ENCODE peak calls at places on chromosomes 13 and 19, in six cellular contexts. J is A673, Q is fibroblast of lung, C is GM23248, L is suprapubic skin, D is right cardiac atrium. S is an unnamed sample.

GRCh38 chr13:71218960-71219359 is 648.0 kb downstream of the DACH1 start:
- DNase-seq in Q (no peak), C (no peak), L (no peak), J (peak; percentile 3), D (no peak), S (no peak)

GRCh38 chr13:30809787-30810186 is 74.4 kb downstream of the ALOX5AP start:
- DNase-seq in Q (no peak), L (no peak), D (no peak), J (no peak), C (no peak), S (no peak)

GRCh38 chr19:49491804-49492572 is 4.2 kb upstream of the RPS11 start:
- DNase-seq in L (no peak), J (no peak), C (no peak), Q (no peak), D (no peak), S (no peak)

GRCh38 chr13:30734434-30734833 is 909 bp upstream of the ALOX5AP start:
- DNase-seq in D (no peak), J (no peak), Q (peak; percentile 87), C (peak; percentile 73), L (no peak), S (no peak)

GRCh38 chr13:105219636-105220035 is 1315.8 kb downstream of the EFNB2 start:
- DNase-seq in L (no peak), J (no peak), D (no peak), Q (peak; percentile 58), C (no peak), S (no peak)

GRCh38 chr19:55866521-55866920 is 30.2 kb downstream of the NLRP4 start:
- DNase-seq in L (no peak), D (no peak), J (no peak), C (no peak), Q (no peak), S (no peak)

GRCh38 chr19:1933245-1933644 is 7.7 kb upstream of the CSNK1G2 start:
- DNase-seq in C (no peak), D (no peak), Q (no peak), J (no peak), L (no peak), S (no peak)

GRCh38 chr19:44582581-44583265 is 30.6 kb upstream of the IGSF23 start:
- DNase-seq in D (peak; percentile 61), J (peak; percentile 66), C (peak; percentile 61), L (no peak), Q (no peak), S (no peak)

GRCh38 chr13:40102854-40103253 is 447.4 kb downstream of the COG6 start:
- DNase-seq in Q (peak; percentile 98), D (no peak), L (no peak), C (peak; percentile 96), J (no peak), S (no peak)

GRCh38 chr13:110409581-110409992 is 102.5 kb downstream of the COL4A2 start:
- DNase-seq in L (no peak), Q (peak; percentile 93), C (no peak), D (peak; percentile 77), J (peak; percentile 31), S (no peak)

GRCh38 chr13:89401209-89401810 is 1730.1 kb downstream of the SLITRK5 start:
- DNase-seq in J (peak; percentile 62), L (no peak), Q (peak; percentile 74), D (no peak), C (peak; percentile 78), S (no peak)

GRCh38 chr19:13047374-13047773 is 52.1 kb downstream of the NFIX start:
- DNase-seq in L (no peak), Q (no peak), C (no peak), D (no peak), J (no peak), S (no peak)

GRCh38 chr13:49996951-49997895 is at the start of gene TRIM13:
- DNase-seq in L (peak; percentile 94), Q (peak; percentile 88), J (peak; percentile 92), C (peak; percentile 96), D (peak; percentile 96), S (no peak)

GRCh38 chr19:47641891-47642485 is 33.1 kb downstream of the BICRA start:
- DNase-seq in Q (no peak), J (no peak), D (no peak), C (no peak), L (no peak), S (no peak)

GRCh38 chr19:35908977-35909683 is 1.0 kb upstream of the TYROBP start:
- DNase-seq in Q (no peak), J (no peak), L (peak; percentile 81), D (peak; percentile 90), C (no peak), S (no peak)

GRCh38 chr13:30832377-30832776 is 73.7 kb upstream of the MEDAG start:
- DNase-seq in D (no peak), C (no peak), Q (no peak), J (no peak), L (no peak), S (no peak)

GRCh38 chr19:33740811-33741396 is 55.8 kb upstream of the KCTD15 start:
- DNase-seq in Q (peak; percentile 27), D (no peak), L (no peak), J (peak; percentile 58), C (peak; percentile 47), S (no peak)

GRCh38 chr13:98214707-98215106 is 37.6 kb upstream of the RNF113B start:
- DNase-seq in D (no peak), Q (no peak), C (no peak), L (no peak), J (no peak), S (no peak)

GRCh38 chr13:98215508-98215907 is 38.4 kb upstream of the RNF113B start:
- DNase-seq in C (no peak), Q (no peak), J (no peak), D (no peak), L (no peak), S (no peak)

GRCh38 chr13:98217597-98217996 is 40.5 kb upstream of the RNF113B start:
- DNase-seq in L (no peak), C (no peak), J (no peak), Q (no peak), D (no peak), S (no peak)

GRCh38 chr13:98216711-98217110 is 39.6 kb upstream of the RNF113B start:
- DNase-seq in Q (no peak), C (no peak), L (no peak), D (no peak), J (no peak), S (no peak)

GRCh38 chr13:98216135-98216565 is 39.1 kb upstream of the RNF113B start:
- DNase-seq in J (peak; percentile 93), C (peak; percentile 96), L (no peak), D (peak; percentile 73), Q (peak; percentile 91), S (no peak)
- H3K4me1 ChIP-seq in J (peaks cover 82% of the 10 kb centered on the region), C (peaks cover 36% of the 10 kb centered on the region), L (peaks cover 26% of the 10 kb centered on the region), D (no peaks in the 10 kb centered on the region), Q (peaks cover 42% of the 10 kb centered on the region), S (peaks cover 39% of the 10 kb centered on the region)

GRCh38 chr19:6057651-6058365 is 52.5 kb downstream of the RFX2 start:
- DNase-seq in Q (no peak), L (peak; percentile 70), J (no peak), D (no peak), C (no peak), S (no peak)
- H3K4me1 ChIP-seq in Q (peaks cover 21% of the 10 kb centered on the region), L (peaks cover 77% of the 10 kb centered on the region), J (no peaks in the 10 kb centered on the region), D (peaks cover 41% of the 10 kb centered on the region), C (peaks cover 35% of the 10 kb centered on the region), S (peaks cover 68% of the 10 kb centered on the region)

DNA sequence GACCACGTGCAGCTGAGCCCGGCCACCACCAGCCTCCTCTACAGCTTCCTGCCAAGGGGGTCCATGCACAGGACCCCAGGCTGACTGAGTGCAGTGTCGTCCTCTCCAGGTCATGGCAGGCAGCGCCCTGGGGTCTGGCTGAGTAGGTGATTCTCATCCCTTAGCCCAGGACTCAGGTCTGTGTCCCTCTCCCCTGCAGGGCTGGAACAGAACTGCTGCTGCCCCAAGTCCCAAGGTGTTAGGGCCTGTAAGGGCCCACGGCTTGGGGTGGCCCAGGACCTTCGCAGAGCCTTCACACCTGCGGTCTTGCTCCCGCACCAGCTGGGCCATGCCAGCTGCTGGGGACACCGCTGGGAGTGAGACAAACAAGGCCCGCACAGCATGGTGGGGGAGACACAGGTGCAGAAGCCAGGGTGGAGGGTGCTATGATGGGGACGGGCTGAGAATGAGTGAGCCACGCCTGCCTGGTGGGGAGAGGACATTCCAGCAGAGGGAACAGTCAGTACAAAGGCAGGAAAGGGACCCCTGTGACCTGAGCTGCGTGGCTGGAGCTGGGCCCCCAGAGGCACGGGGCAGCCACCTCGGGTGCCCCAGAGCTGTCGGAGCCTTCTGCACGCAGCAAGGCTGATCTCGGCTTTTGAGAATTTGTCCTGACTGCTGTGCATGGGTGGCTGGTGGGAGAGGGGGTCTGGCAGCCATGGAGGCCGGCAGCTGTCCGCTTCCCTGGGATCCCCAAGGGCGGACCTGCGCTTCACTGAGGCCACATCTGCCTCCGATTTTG is 11.9 kb downstream of the PLEKHF1 start:
- DNase-seq in L (no peak), C (no peak), D (peak; percentile 55), Q (no peak), J (no peak), S (no peak)
- H3K4me1 ChIP-seq in L (peaks cover 84% of the 10 kb centered on the region), C (peaks cover 3% of the 10 kb centered on the region), D (peaks cover 21% of the 10 kb centered on the region), Q (peaks cover 7% of the 10 kb centered on the region), J (no peaks in the 10 kb centered on the region), S (peaks cover 90% of the 10 kb centered on the region)

GRCh38 chr19:7348587-7349230 is at the start of gene ARHGEF18:
- DNase-seq in D (peak; percentile 63), J (no peak), C (no peak), Q (no peak), L (peak; percentile 40), S (no peak)

GRCh38 chr19:7351861-7352260 is 3.1 kb downstream of the ARHGEF18 start:
- DNase-seq in L (no peak), Q (no peak), D (no peak), J (no peak), C (no peak), S (no peak)

GRCh38 chr19:7349231-7349591 is 474 bp downstream of the ARHGEF18 start:
- DNase-seq in L (peak; percentile 35), C (no peak), J (no peak), D (no peak), Q (no peak), S (no peak)

GRCh38 chr19:7346488-7346971 is 2.2 kb upstream of the ARHGEF18 start:
- DNase-seq in C (no peak), D (no peak), Q (no peak), J (no peak), L (peak; percentile 27), S (no peak)

DNA sequence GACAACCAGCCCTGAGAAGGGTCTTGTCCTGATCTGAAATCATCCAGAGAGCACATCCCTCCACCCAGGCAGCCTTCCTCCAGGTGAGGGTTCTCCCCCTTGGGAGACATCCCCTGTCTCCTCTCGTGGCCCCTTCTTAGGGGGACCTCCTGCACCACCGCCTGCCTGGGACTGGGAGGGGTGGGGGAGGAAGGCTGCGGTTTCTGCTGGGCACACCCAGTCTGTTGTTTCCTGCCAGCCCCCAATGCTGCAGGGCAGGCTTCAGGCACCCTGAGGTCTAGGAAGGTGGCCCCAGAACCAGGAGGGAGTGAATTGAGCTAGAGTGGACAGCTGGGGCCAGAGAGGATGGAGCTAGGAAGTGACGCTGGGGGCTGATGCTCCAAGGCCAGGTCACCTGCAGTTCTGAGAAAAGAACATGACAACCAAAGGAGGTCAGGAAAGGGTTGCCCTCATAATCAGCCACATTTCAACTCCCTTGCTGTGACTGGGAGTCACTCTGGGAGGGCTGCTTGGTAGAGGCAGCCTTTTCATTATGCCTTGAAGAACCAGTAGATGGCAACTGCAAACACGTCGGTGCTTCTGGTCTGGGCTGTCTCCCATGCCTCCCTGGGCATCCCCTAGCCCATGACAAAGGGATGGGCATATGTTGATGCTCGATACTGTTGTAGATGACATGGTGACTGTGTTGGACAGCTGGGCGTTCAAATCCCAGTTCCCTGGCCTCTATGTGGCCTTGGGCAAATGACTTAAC is 1.4 kb downstream of the ARHGEF18 start:
- DNase-seq in Q (no peak), J (no peak), L (peak; percentile 39), C (no peak), D (no peak), S (no peak)
- H3K4me1 ChIP-seq in Q (no peaks in the 10 kb centered on the region), J (no peaks in the 10 kb centered on the region), L (no peaks in the 10 kb centered on the region), C (peaks cover 2% of the 10 kb centered on the region), D (no peaks in the 10 kb centered on the region), S (no peaks in the 10 kb centered on the region)

GRCh38 chr19:29256516-29256915 is 43.6 kb upstream of the UQCRFS1 start:
- DNase-seq in L (peak; percentile 6), J (no peak), C (no peak), Q (no peak), D (no peak), S (no peak)
- H3K4me1 ChIP-seq in L (no peaks in the 10 kb centered on the region), J (no peaks in the 10 kb centered on the region), C (no peaks in the 10 kb centered on the region), Q (no peaks in the 10 kb centered on the region), D (no peaks in the 10 kb centered on the region), S (no peaks in the 10 kb centered on the region)